ENCODE peak calls at places on chromosome 14, in nine cellular contexts. R is nephron progenitor cell, B is NB4, U is lower lobe of right lung, M is GM10248, K is endothelial cell, P is esophagus squamous epithelium, F is mucosa of descending colon, L is fibroblast of pulmonary artery. D is an unnamed sample.
A peak's percentile ranks its signal among the peaks of the same experiment; 100 is the strongest.

GRCh38 chr14:73393375-73393774 is 65.0 kb downstream of the NUMB start:
- DNase-seq in R (no peak), B (no peak), U (no peak), M (no peak), K (no peak), P (no peak), F (no peak), L (no peak), D (no peak)

GRCh38 chr14:96965885-96966595 is 168.9 kb downstream of the VRK1 start:
- DNase-seq in R (no peak), B (no peak), U (no peak), M (no peak), K (no peak), P (no peak), F (no peak), L (no peak), D (no peak)

GRCh38 chr14:70152704-70153103 is 36.0 kb downstream of the SLC8A3 start:
- DNase-seq in R (peak; percentile 3), B (no peak), U (no peak), M (no peak), K (no peak), P (no peak), F (no peak), L (no peak), D (no peak)

GRCh38 chr14:61948376-61948775 is 186.2 kb downstream of the SNAPC1 start:
- DNase-seq in R (no peak), B (no peak), U (no peak), M (no peak), K (no peak), P (no peak), F (no peak), L (no peak), D (no peak)

GRCh38 chr14:105212541-105213305 is 31.6 kb upstream of the NUDT14 start:
- DNase-seq in R (no peak), B (no peak), U (no peak), M (no peak), K (no peak), P (no peak), F (no peak), L (no peak), D (no peak)

GRCh38 chr14:104085889-104086201 is 345 bp downstream of the ASPG start:
- DNase-seq in R (no peak), B (no peak), U (peak; percentile 48), M (no peak), K (no peak), P (no peak), F (no peak), L (no peak), D (no peak)

GRCh38 chr14:35740215-35740614 is 68.9 kb downstream of the RALGAPA1 start:
- DNase-seq in R (no peak), B (no peak), U (no peak), M (no peak), K (no peak), P (no peak), F (no peak), L (no peak), D (no peak)

GRCh38 chr14:99378782-99379214 is 101.9 kb downstream of the SETD3 start:
- DNase-seq in R (no peak), B (peak; percentile 83), U (no peak), M (no peak), K (no peak), P (no peak), F (no peak), L (no peak), D (no peak)

GRCh38 chr14:55500708-55501107 is 60.3 kb upstream of the TBPL2 start:
- DNase-seq in R (no peak), B (no peak), U (no peak), M (no peak), K (no peak), P (no peak), F (no peak), L (no peak), D (no peak)

DNA sequence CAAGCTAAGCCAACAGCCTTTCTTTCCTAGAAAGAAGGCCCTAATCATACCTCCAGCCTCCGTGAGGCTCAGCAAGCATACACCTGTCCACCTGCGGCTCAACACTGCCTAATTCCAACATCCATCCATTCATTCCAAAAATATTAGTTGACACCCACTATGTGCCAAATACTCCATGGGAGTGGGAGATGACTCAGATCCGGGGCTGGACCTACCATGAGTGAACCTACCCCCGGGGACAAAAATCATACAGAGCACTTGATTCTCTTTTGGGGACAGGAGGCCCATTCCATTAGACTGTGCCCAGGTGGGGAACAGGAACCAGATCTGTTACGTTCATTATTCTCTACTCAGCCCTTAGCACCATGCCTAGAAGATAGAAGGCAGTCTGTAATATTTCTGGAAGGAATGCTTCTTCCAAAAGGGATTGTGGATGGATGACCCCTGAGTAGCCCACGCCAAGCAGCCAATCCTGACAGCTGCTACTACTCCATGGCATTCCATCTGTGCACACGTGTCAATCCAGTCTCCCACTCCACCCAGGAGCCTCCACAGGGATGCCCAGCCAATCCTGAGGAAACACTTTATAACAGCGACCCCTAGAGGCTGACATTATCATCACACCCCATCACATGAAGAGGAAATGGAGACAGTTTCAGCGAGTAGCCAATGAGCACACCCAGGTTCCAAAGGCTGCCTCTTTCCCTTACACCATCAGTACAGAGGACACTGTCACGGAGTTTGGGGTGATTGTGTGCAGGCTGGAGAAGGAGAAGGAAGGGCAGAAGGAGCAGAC is 170.7 kb downstream of the ESRRB start:
- DNase-seq in R (peak; percentile 63), B (peak; percentile 36), U (no peak), M (peak; percentile 52), K (peak; percentile 75), P (no peak), F (no peak), L (no peak), D (no peak)
- TF ChIP-seq CTCF in R (peak; percentile 67), B (peak; percentile 49), U (peak; percentile 24), M (peak; percentile 40), K (peak; percentile 99), P (no peak), F (no peak), L (peak; percentile 43), D (peak; percentile 27)

GRCh38 chr14:53613404-53614253 is 343.0 kb downstream of the BMP4 start:
- DNase-seq in R (no peak), B (no peak), U (no peak), M (peak; percentile 81), K (no peak), P (no peak), F (peak; percentile 35), L (no peak), D (no peak)
- TF ChIP-seq CTCF in R (no peak), B (no peak), U (no peak), M (no peak), K (no peak), P (no peak), F (no peak), L (no peak), D (no peak)

GRCh38 chr14:22221508-22221907 is 367.5 kb downstream of the DAD1 start:
- DNase-seq in R (no peak), B (peak; percentile 37), U (no peak), M (no peak), K (no peak), P (no peak), F (no peak), L (peak; percentile 18), D (no peak)
- TF ChIP-seq CTCF in R (peak; percentile 21), B (peak; percentile 38), U (peak; percentile 33), M (peak; percentile 21), K (no peak), P (no peak), F (no peak), L (peak; percentile 32), D (peak; percentile 14)

DNA sequence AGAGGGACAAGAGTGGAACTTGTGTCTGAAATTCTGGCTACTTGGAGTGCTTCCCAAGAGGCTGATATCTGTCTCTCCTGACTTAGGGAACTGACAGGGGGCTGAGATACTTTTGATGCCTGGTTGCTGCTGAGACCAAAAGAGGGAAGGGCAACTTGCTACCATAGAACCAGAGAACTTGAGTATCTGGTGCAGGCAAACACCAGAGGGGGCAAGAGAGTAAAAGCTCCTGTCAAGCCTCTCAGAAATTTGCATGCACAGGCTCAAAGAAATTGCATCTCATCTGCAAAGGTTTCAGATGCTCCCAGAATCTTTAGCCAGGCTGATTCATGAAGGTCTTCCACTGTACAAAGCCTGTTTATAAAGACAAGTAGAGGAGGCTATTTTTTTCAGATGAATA is 391.3 kb upstream of the FOXG1 start:
- DNase-seq in R (peak; percentile 32), B (peak; percentile 33), U (no peak), M (no peak), K (peak; percentile 36), P (no peak), F (no peak), L (peak; percentile 69), D (peak; percentile 0)
- TF ChIP-seq CTCF in R (peak; percentile 36), B (peak; percentile 47), U (peak; percentile 20), M (no peak), K (peak; percentile 52), P (no peak), F (no peak), L (peak; percentile 81), D (peak; percentile 49)

DNA sequence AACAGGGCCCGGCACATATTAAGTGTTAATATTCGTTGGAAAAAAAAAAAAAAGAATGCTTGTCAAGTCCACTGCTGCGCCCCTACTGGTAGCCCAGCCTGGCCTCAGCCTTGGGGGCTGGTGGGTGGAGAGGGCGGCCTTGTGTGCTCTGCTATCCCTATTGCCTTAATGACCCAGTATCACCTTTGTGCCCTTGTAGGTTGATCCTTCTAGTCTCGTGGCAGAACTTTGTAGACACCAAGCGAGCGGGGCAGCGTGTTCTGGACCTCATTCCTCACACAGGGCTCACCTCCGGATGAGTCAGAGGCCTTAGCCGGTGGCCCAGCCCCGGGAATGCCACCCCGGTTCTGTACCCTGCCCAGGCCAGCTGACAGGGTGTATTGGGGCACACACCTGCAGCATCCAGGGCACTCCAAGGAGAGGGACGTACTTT is 1.8 kb upstream of the RCOR1 start:
- DNase-seq in R (peak; percentile 56), B (peak; percentile 45), U (peak; percentile 55), M (no peak), K (peak; percentile 63), P (no peak), F (peak; percentile 53), L (peak; percentile 61), D (no peak)
- TF ChIP-seq CTCF in R (peak; percentile 53), B (peak; percentile 2), U (peak; percentile 38), M (peak; percentile 6), K (peak; percentile 33), P (no peak), F (no peak), L (peak; percentile 56), D (peak; percentile 54)

GRCh38 chr14:91354979-91355685 is 62.5 kb downstream of the CCDC88C start:
- DNase-seq in R (peak; percentile 51), B (peak; percentile 42), U (peak; percentile 23), M (peak; percentile 62), K (peak; percentile 71), P (no peak), F (peak; percentile 76), L (no peak), D (no peak)
- TF ChIP-seq CTCF in R (peak; percentile 51), B (peak; percentile 45), U (peak; percentile 22), M (peak; percentile 41), K (peak; percentile 69), P (no peak), F (peak; percentile 44), L (peak; percentile 13), D (no peak)

D was measured in AG09319.